ENCODE peak calls at places on chromosomes 4 and X, in nine cellular contexts. One of them, this sample, is unnamed.

GRCh38 chr4:152784490-152785195 is 4.9 kb downstream of the ARFIP1 start:
- DNase-seq in IMR-90: peak
- DNase-seq in H7: peak
- DNase-seq in CD8-positive, alpha-beta T cell: no peak
- DNase-seq in cardiac muscle cell: no peak
- DNase-seq in HFF-Myc: peak
- DNase-seq in left ventricle myocardium inferior: no peak
- DNase-seq in CD8-positive, alpha-beta memory T cell: no peak
- DNase-seq in uterus: no peak
- DNase-seq in this sample: no peak

GRCh38 chrX:42695800-42696358 is 82.1 kb downstream of the PPP1R2C start:
- DNase-seq in IMR-90: no peak
- DNase-seq in H7: no peak
- DNase-seq in CD8-positive, alpha-beta T cell: no peak
- DNase-seq in cardiac muscle cell: peak
- DNase-seq in HFF-Myc: no peak
- DNase-seq in left ventricle myocardium inferior: no peak
- DNase-seq in CD8-positive, alpha-beta memory T cell: no peak
- DNase-seq in uterus: no peak
- DNase-seq in this sample: no peak

GRCh38 chr4:150078041-150078995 is at the start of gene DCLK2:
- DNase-seq in IMR-90: peak
- DNase-seq in H7: peak
- DNase-seq in CD8-positive, alpha-beta T cell: no peak
- DNase-seq in cardiac muscle cell: peak
- DNase-seq in HFF-Myc: no peak
- DNase-seq in left ventricle myocardium inferior: peak
- DNase-seq in CD8-positive, alpha-beta memory T cell: no peak
- DNase-seq in uterus: peak
- DNase-seq in this sample: peak

GRCh38 chrX:43707812-43708548 is 51.9 kb downstream of the MAOA start:
- DNase-seq in IMR-90: no peak
- DNase-seq in H7: no peak
- DNase-seq in CD8-positive, alpha-beta T cell: no peak
- DNase-seq in cardiac muscle cell: no peak
- DNase-seq in HFF-Myc: no peak
- DNase-seq in left ventricle myocardium inferior: peak
- DNase-seq in CD8-positive, alpha-beta memory T cell: no peak
- DNase-seq in uterus: peak
- DNase-seq in this sample: no peak

GRCh38 chr4:144647095-144647959 is 1.4 kb downstream of the HHIP start:
- DNase-seq in IMR-90: peak
- DNase-seq in H7: peak
- DNase-seq in CD8-positive, alpha-beta T cell: no peak
- DNase-seq in cardiac muscle cell: no peak
- DNase-seq in HFF-Myc: no peak
- DNase-seq in left ventricle myocardium inferior: no peak
- DNase-seq in CD8-positive, alpha-beta memory T cell: no peak
- DNase-seq in uterus: no peak
- DNase-seq in this sample: no peak

GRCh38 chrX:145817666-145818521 is at the start of gene SLITRK2:
- DNase-seq in IMR-90: no peak
- DNase-seq in H7: peak
- DNase-seq in CD8-positive, alpha-beta T cell: no peak
- DNase-seq in cardiac muscle cell: peak
- DNase-seq in HFF-Myc: no peak
- DNase-seq in left ventricle myocardium inferior: no peak
- DNase-seq in CD8-positive, alpha-beta memory T cell: no peak
- DNase-seq in uterus: no peak
- DNase-seq in this sample: no peak

GRCh38 chr4:3388461-3389185 is 53.1 kb upstream of the HGFAC start:
- DNase-seq in IMR-90: peak
- DNase-seq in H7: peak
- DNase-seq in CD8-positive, alpha-beta T cell: no peak
- DNase-seq in cardiac muscle cell: peak
- DNase-seq in HFF-Myc: peak
- DNase-seq in left ventricle myocardium inferior: peak
- DNase-seq in CD8-positive, alpha-beta memory T cell: no peak
- DNase-seq in uterus: no peak
- DNase-seq in this sample: peak

GRCh38 chr4:156962551-156962974 is 9.0 kb downstream of the PDGFC start:
- DNase-seq in IMR-90: peak
- DNase-seq in H7: no peak
- DNase-seq in CD8-positive, alpha-beta T cell: no peak
- DNase-seq in cardiac muscle cell: no peak
- DNase-seq in HFF-Myc: peak
- DNase-seq in left ventricle myocardium inferior: no peak
- DNase-seq in CD8-positive, alpha-beta memory T cell: no peak
- DNase-seq in uterus: peak
- DNase-seq in this sample: peak

GRCh38 chrX:37380920-37381319 is 31.8 kb downstream of the PRRG1 start:
- DNase-seq in IMR-90: peak
- DNase-seq in H7: no peak
- DNase-seq in CD8-positive, alpha-beta T cell: no peak
- DNase-seq in cardiac muscle cell: no peak
- DNase-seq in HFF-Myc: peak
- DNase-seq in left ventricle myocardium inferior: no peak
- DNase-seq in CD8-positive, alpha-beta memory T cell: no peak
- DNase-seq in uterus: no peak
- DNase-seq in this sample: peak

GRCh38 chr4:126850286-126850685 is 782.5 kb upstream of the INTU start:
- DNase-seq in IMR-90: peak
- DNase-seq in H7: no peak
- DNase-seq in CD8-positive, alpha-beta T cell: no peak
- DNase-seq in cardiac muscle cell: no peak
- DNase-seq in HFF-Myc: peak
- DNase-seq in left ventricle myocardium inferior: no peak
- DNase-seq in CD8-positive, alpha-beta memory T cell: no peak
- DNase-seq in uterus: no peak
- DNase-seq in this sample: peak

GRCh38 chr4:150176559-150176958 is 98.3 kb downstream of the DCLK2 start:
- DNase-seq in IMR-90: peak
- DNase-seq in H7: no peak
- DNase-seq in CD8-positive, alpha-beta T cell: no peak
- DNase-seq in cardiac muscle cell: peak
- DNase-seq in HFF-Myc: peak
- DNase-seq in left ventricle myocardium inferior: peak
- DNase-seq in CD8-positive, alpha-beta memory T cell: no peak
- DNase-seq in uterus: no peak
- DNase-seq in this sample: peak

GRCh38 chrX:47637546-47638195 is 7.9 kb upstream of the CFP start:
- DNase-seq in IMR-90: no peak
- DNase-seq in H7: peak
- DNase-seq in CD8-positive, alpha-beta T cell: no peak
- DNase-seq in cardiac muscle cell: peak
- DNase-seq in HFF-Myc: no peak
- DNase-seq in left ventricle myocardium inferior: peak
- DNase-seq in CD8-positive, alpha-beta memory T cell: no peak
- DNase-seq in uterus: no peak
- DNase-seq in this sample: no peak

GRCh38 chr4:35802644-35803043 is 441.7 kb downstream of the ARAP2 start:
- DNase-seq in IMR-90: no peak
- DNase-seq in H7: no peak
- DNase-seq in CD8-positive, alpha-beta T cell: no peak
- DNase-seq in cardiac muscle cell: no peak
- DNase-seq in HFF-Myc: no peak
- DNase-seq in left ventricle myocardium inferior: no peak
- DNase-seq in CD8-positive, alpha-beta memory T cell: no peak
- DNase-seq in uterus: no peak
- DNase-seq in this sample: no peak

GRCh38 chrX:115226929-115227328 is 7.0 kb downstream of the LRCH2 start:
- DNase-seq in IMR-90: peak
- DNase-seq in H7: peak
- DNase-seq in CD8-positive, alpha-beta T cell: no peak
- DNase-seq in cardiac muscle cell: peak
- DNase-seq in HFF-Myc: no peak
- DNase-seq in left ventricle myocardium inferior: no peak
- DNase-seq in CD8-positive, alpha-beta memory T cell: no peak
- DNase-seq in uterus: no peak
- DNase-seq in this sample: no peak

GRCh38 chrX:2401201-2401589 is 99.6 kb downstream of the DHRSX start:
- DNase-seq in IMR-90: no peak
- DNase-seq in H7: no peak
- DNase-seq in CD8-positive, alpha-beta T cell: no peak
- DNase-seq in cardiac muscle cell: no peak
- DNase-seq in HFF-Myc: no peak
- DNase-seq in left ventricle myocardium inferior: no peak
- DNase-seq in CD8-positive, alpha-beta memory T cell: no peak
- DNase-seq in uterus: no peak
- DNase-seq in this sample: peak

GRCh38 chrX:111504941-111505340 is 6.5 kb upstream of the SERTM2 start:
- DNase-seq in IMR-90: no peak
- DNase-seq in H7: no peak
- DNase-seq in CD8-positive, alpha-beta T cell: no peak
- DNase-seq in cardiac muscle cell: no peak
- DNase-seq in HFF-Myc: no peak
- DNase-seq in left ventricle myocardium inferior: no peak
- DNase-seq in CD8-positive, alpha-beta memory T cell: no peak
- DNase-seq in uterus: no peak
- DNase-seq in this sample: no peak

GRCh38 chr4:54384563-54384962 is 155.5 kb downstream of the PDGFRA start:
- DNase-seq in IMR-90: peak
- DNase-seq in H7: no peak
- DNase-seq in CD8-positive, alpha-beta T cell: no peak
- DNase-seq in cardiac muscle cell: peak
- DNase-seq in HFF-Myc: no peak
- DNase-seq in left ventricle myocardium inferior: peak
- DNase-seq in CD8-positive, alpha-beta memory T cell: no peak
- DNase-seq in uterus: no peak
- DNase-seq in this sample: no peak

GRCh38 chrX:153877571-153878261 is 8.3 kb downstream of the L1CAM start:
- DNase-seq in IMR-90: no peak
- DNase-seq in H7: no peak
- DNase-seq in CD8-positive, alpha-beta T cell: no peak
- DNase-seq in cardiac muscle cell: no peak
- DNase-seq in HFF-Myc: no peak
- DNase-seq in left ventricle myocardium inferior: no peak
- DNase-seq in CD8-positive, alpha-beta memory T cell: no peak
- DNase-seq in uterus: no peak
- DNase-seq in this sample: no peak

GRCh38 chr4:100386270-100386669 is 131.6 kb downstream of the EMCN start:
- DNase-seq in IMR-90: no peak
- DNase-seq in H7: no peak
- DNase-seq in CD8-positive, alpha-beta T cell: no peak
- DNase-seq in cardiac muscle cell: no peak
- DNase-seq in HFF-Myc: no peak
- DNase-seq in left ventricle myocardium inferior: no peak
- DNase-seq in CD8-positive, alpha-beta memory T cell: no peak
- DNase-seq in uterus: no peak
- DNase-seq in this sample: no peak

GRCh38 chr4:117164338-117164737 is 79.0 kb upstream of the TRAM1L1 start:
- DNase-seq in IMR-90: no peak
- DNase-seq in H7: no peak
- DNase-seq in CD8-positive, alpha-beta T cell: no peak
- DNase-seq in cardiac muscle cell: no peak
- DNase-seq in HFF-Myc: no peak
- DNase-seq in left ventricle myocardium inferior: no peak
- DNase-seq in CD8-positive, alpha-beta memory T cell: no peak
- DNase-seq in uterus: no peak
- DNase-seq in this sample: no peak

GRCh38 chrX:17656035-17656418 is 81.3 kb upstream of the SCML1 start:
- DNase-seq in IMR-90: no peak
- DNase-seq in H7: peak
- DNase-seq in CD8-positive, alpha-beta T cell: no peak
- DNase-seq in cardiac muscle cell: peak
- DNase-seq in HFF-Myc: no peak
- DNase-seq in left ventricle myocardium inferior: no peak
- DNase-seq in CD8-positive, alpha-beta memory T cell: no peak
- DNase-seq in uterus: no peak
- DNase-seq in this sample: no peak
- H3K4me3 ChIP-seq in IMR-90: no peak
- H3K4me3 ChIP-seq in H7: peak
- H3K4me3 ChIP-seq in CD8-positive, alpha-beta T cell: peak
- H3K4me3 ChIP-seq in cardiac muscle cell: peak
- H3K4me3 ChIP-seq in HFF-Myc: peak
- H3K4me3 ChIP-seq in left ventricle myocardium inferior: peak
- H3K4me3 ChIP-seq in CD8-positive, alpha-beta memory T cell: peak
- H3K4me3 ChIP-seq in uterus: no peak
- H3K4me3 ChIP-seq in this sample: peak

DNA sequence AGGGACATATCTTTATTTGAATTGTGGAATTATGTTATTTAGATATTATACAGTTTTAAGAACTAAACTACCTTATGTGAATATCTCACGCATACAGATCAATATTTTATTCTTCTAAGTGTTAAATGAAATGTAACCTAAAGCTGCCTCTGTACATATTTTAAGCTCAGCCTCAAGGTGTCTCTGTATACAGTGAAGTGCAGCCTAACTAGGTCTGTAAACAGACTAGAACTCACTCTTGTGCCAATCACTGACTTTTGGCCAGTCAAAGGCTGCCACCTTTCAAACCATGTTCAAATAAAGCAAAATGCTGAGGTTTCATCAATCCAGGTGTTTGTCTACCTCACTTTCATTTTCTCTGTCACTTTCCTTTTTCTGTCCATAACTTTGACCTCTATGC is 1074.5 kb upstream of the PRKX start:
- DNase-seq in IMR-90: no peak
- DNase-seq in H7: no peak
- DNase-seq in CD8-positive, alpha-beta T cell: no peak
- DNase-seq in cardiac muscle cell: no peak
- DNase-seq in HFF-Myc: no peak
- DNase-seq in left ventricle myocardium inferior: no peak
- DNase-seq in CD8-positive, alpha-beta memory T cell: no peak
- DNase-seq in uterus: no peak
- DNase-seq in this sample: no peak
- H3K4me3 ChIP-seq in IMR-90: no peak
- H3K4me3 ChIP-seq in H7: no peak
- H3K4me3 ChIP-seq in CD8-positive, alpha-beta T cell: no peak
- H3K4me3 ChIP-seq in cardiac muscle cell: no peak
- H3K4me3 ChIP-seq in HFF-Myc: no peak
- H3K4me3 ChIP-seq in left ventricle myocardium inferior: no peak
- H3K4me3 ChIP-seq in CD8-positive, alpha-beta memory T cell: no peak
- H3K4me3 ChIP-seq in uterus: no peak
- H3K4me3 ChIP-seq in this sample: no peak

GRCh38 chr4:185640809-185641675 is 105.7 kb upstream of the PDLIM3 start:
- DNase-seq in IMR-90: peak
- DNase-seq in H7: peak
- DNase-seq in CD8-positive, alpha-beta T cell: no peak
- DNase-seq in cardiac muscle cell: peak
- DNase-seq in HFF-Myc: peak
- DNase-seq in left ventricle myocardium inferior: no peak
- DNase-seq in CD8-positive, alpha-beta memory T cell: no peak
- DNase-seq in uterus: no peak
- DNase-seq in this sample: peak
- H3K4me3 ChIP-seq in IMR-90: no peak
- H3K4me3 ChIP-seq in H7: no peak
- H3K4me3 ChIP-seq in CD8-positive, alpha-beta T cell: no peak
- H3K4me3 ChIP-seq in cardiac muscle cell: no peak
- H3K4me3 ChIP-seq in HFF-Myc: no peak
- H3K4me3 ChIP-seq in left ventricle myocardium inferior: no peak
- H3K4me3 ChIP-seq in CD8-positive, alpha-beta memory T cell: no peak
- H3K4me3 ChIP-seq in uterus: no peak
- H3K4me3 ChIP-seq in this sample: no peak

DNA sequence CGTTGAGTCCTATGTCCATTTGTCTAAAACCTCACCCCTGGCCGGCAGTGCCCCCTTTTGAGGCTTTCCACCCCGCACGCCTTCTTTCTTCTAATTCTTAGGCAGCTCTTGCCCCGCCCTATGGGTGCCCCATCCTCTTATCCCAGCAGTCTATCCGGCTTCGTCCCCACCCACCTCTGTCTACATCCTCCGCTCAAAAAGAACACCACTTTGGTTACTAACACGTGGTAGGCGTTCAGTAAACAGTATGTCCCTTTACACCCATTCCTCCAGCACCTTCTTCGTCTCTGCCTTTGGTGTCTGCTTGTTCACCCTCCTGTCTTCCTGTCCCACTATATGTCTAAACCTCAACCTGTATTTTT is 39.2 kb downstream of the STARD8 start:
- DNase-seq in IMR-90: no peak
- DNase-seq in H7: peak
- DNase-seq in CD8-positive, alpha-beta T cell: no peak
- DNase-seq in cardiac muscle cell: no peak
- DNase-seq in HFF-Myc: no peak
- DNase-seq in left ventricle myocardium inferior: peak
- DNase-seq in CD8-positive, alpha-beta memory T cell: no peak
- DNase-seq in uterus: peak
- DNase-seq in this sample: no peak
- H3K4me3 ChIP-seq in IMR-90: peak
- H3K4me3 ChIP-seq in H7: peak
- H3K4me3 ChIP-seq in CD8-positive, alpha-beta T cell: no peak
- H3K4me3 ChIP-seq in cardiac muscle cell: peak
- H3K4me3 ChIP-seq in HFF-Myc: peak
- H3K4me3 ChIP-seq in left ventricle myocardium inferior: peak
- H3K4me3 ChIP-seq in CD8-positive, alpha-beta memory T cell: no peak
- H3K4me3 ChIP-seq in uterus: no peak
- H3K4me3 ChIP-seq in this sample: peak

This sample was measured in BJ.